ENCODE peak calls at places on chromosomes 7 and 10, in five cellular contexts. Z is SW480, C is GM04504, T is AG08396, Q is NCI-H345. O is an unnamed sample.

GRCh38 chr10:132637477-132638129 is 100.0 kb downstream of the INPP5A start:
- DNase-seq in Z (peak; percentile 62), C (no peak), T (peak; percentile 89), Q (peak; percentile 43), O (peak; percentile 89)

GRCh38 chr10:126504051-126504760 is 115.9 kb upstream of the ADAM12 start:
- DNase-seq in Z (peak; percentile 68), C (peak; percentile 42), T (peak; percentile 78), Q (peak; percentile 57), O (peak; percentile 83)

GRCh38 chr10:16470747-16471146 is 33.9 kb downstream of the PTER start:
- DNase-seq in Z (no peak), C (no peak), T (no peak), Q (no peak), O (no peak)

GRCh38 chr10:72087392-72087968 is 871 bp downstream of the SPOCK2 start:
- DNase-seq in Z (no peak), C (no peak), T (no peak), Q (no peak), O (peak; percentile 25)

GRCh38 chr7:98315318-98315993 is 34.0 kb downstream of the BRI3 start:
- DNase-seq in Z (no peak), C (no peak), T (no peak), Q (no peak), O (no peak)

GRCh38 chr7:150897502-150898474 is 45.5 kb downstream of the AOC1 start:
- DNase-seq in Z (peak; percentile 69), C (no peak), T (no peak), Q (no peak), O (no peak)

GRCh38 chr10:132571565-132572544 is 34.3 kb downstream of the INPP5A start:
- DNase-seq in Z (peak; percentile 93), C (peak; percentile 68), T (peak; percentile 76), Q (peak; percentile 12), O (peak; percentile 87)

GRCh38 chr7:134804351-134804750 is 24.9 kb downstream of the CALD1 start:
- DNase-seq in Z (no peak), C (no peak), T (no peak), Q (no peak), O (peak; percentile 45)

GRCh38 chr10:48290286-48290685 is 15.8 kb upstream of the FRMPD2 start:
- DNase-seq in Z (no peak), C (no peak), T (no peak), Q (no peak), O (no peak)

GRCh38 chr10:72291019-72291532 is 17.4 kb downstream of the DDIT4 start:
- DNase-seq in Z (peak; percentile 45), C (no peak), T (no peak), Q (no peak), O (peak; percentile 5)

GRCh38 chr7:122137291-122138077 is 6.6 kb downstream of the AASS start:
- DNase-seq in Z (no peak), C (no peak), T (no peak), Q (no peak), O (peak; percentile 15)

GRCh38 chr7:22445140-22445722 is 54.8 kb downstream of the STEAP1B start:
- DNase-seq in Z (no peak), C (no peak), T (peak; percentile 21), Q (peak; percentile 83), O (no peak)

GRCh38 chr10:31413325-31413724 is 94.3 kb downstream of the ZEB1 start:
- DNase-seq in Z (no peak), C (no peak), T (no peak), Q (no peak), O (no peak)

GRCh38 chr7:36034020-36034419 is 119.0 kb upstream of the EEPD1 start:
- DNase-seq in Z (peak; percentile 37), C (peak; percentile 45), T (peak; percentile 33), Q (no peak), O (peak; percentile 52)

GRCh38 chr7:27182861-27183681 is 2.0 kb downstream of the HOXA11 start:
- DNase-seq in Z (peak; percentile 37), C (no peak), T (no peak), Q (no peak), O (peak; percentile 39)

GRCh38 chr10:654647-654996 is 34.8 kb downstream of the DIP2C start:
- DNase-seq in Z (no peak), C (no peak), T (no peak), Q (no peak), O (no peak)

GRCh38 chr7:44194069-44194468 is 4.8 kb upstream of the GCK start:
- DNase-seq in Z (peak; percentile 45), C (no peak), T (no peak), Q (no peak), O (no peak)

GRCh38 chr7:117088623-117089199 is 135.4 kb downstream of the ST7 start:
- DNase-seq in Z (no peak), C (no peak), T (no peak), Q (peak; percentile 28), O (no peak)

GRCh38 chr7:30817060-30817770 is 46.0 kb downstream of the MINDY4 start:
- DNase-seq in Z (no peak), C (no peak), T (no peak), Q (no peak), O (peak; percentile 29)

GRCh38 chr7:47819054-47819920 is 129.0 kb downstream of the PKD1L1 start:
- DNase-seq in Z (peak; percentile 64), C (peak; percentile 58), T (peak; percentile 75), Q (peak; percentile 67), O (peak; percentile 85)

GRCh38 chr7:77425151-77426051 is 9.3 kb upstream of the GSAP start:
- DNase-seq in Z (peak; percentile 91), C (no peak), T (peak; percentile 57), Q (no peak), O (peak; percentile 36)

GRCh38 chr10:114070710-114071109 is 27.0 kb downstream of the ADRB1 start:
- DNase-seq in Z (no peak), C (no peak), T (no peak), Q (no peak), O (no peak)

GRCh38 chr7:24436131-24436920 is 136.9 kb upstream of the PALS2 start:
- DNase-seq in Z (no peak), C (no peak), T (no peak), Q (no peak), O (no peak)

GRCh38 chr10:71736570-71737355 is 17.2 kb upstream of the C10orf105 start:
- DNase-seq in Z (no peak), C (no peak), T (no peak), Q (peak; percentile 1), O (no peak)

GRCh38 chr7:37045786-37046185 is 321.5 kb upstream of the AOAH start:
- DNase-seq in Z (no peak), C (no peak), T (no peak), Q (no peak), O (no peak)

GRCh38 chr10:8045728-8046494 is 8.6 kb upstream of the GATA3 start:
- DNase-seq in Z (no peak), C (no peak), T (no peak), Q (no peak), O (no peak)